ENCODE peak calls at places on chromosomes 6 and 20, in five cellular contexts. One of them, this sample, is unnamed.

GRCh38 chr6:134074151-134074712 is 21.8 kb upstream of the SLC2A12 start:
- DNase-seq in mammary epithelial cell: no peak
- DNase-seq in neural progenitor cell: peak
- DNase-seq in astrocyte: no peak
- DNase-seq in GM23338: peak
- DNase-seq in this sample: no peak

GRCh38 chr6:33391278-33392167 is at the start of gene KIFC1:
- DNase-seq in mammary epithelial cell: peak
- DNase-seq in neural progenitor cell: peak
- DNase-seq in astrocyte: peak
- DNase-seq in GM23338: peak
- DNase-seq in this sample: peak

GRCh38 chr6:157800420-157801237 is 22.4 kb upstream of the SNX9 start:
- DNase-seq in mammary epithelial cell: peak
- DNase-seq in neural progenitor cell: no peak
- DNase-seq in astrocyte: peak
- DNase-seq in GM23338: no peak
- DNase-seq in this sample: no peak

GRCh38 chr6:32178547-32179440 is 589 bp downstream of the RNF5 start:
- DNase-seq in mammary epithelial cell: no peak
- DNase-seq in neural progenitor cell: no peak
- DNase-seq in astrocyte: no peak
- DNase-seq in GM23338: peak
- DNase-seq in this sample: no peak

GRCh38 chr6:353642-354614 is 37.6 kb upstream of the IRF4 start:
- DNase-seq in mammary epithelial cell: no peak
- DNase-seq in neural progenitor cell: no peak
- DNase-seq in astrocyte: no peak
- DNase-seq in GM23338: no peak
- DNase-seq in this sample: no peak

GRCh38 chr6:83152913-83153312 is 40.2 kb downstream of the PGM3 start:
- DNase-seq in mammary epithelial cell: no peak
- DNase-seq in neural progenitor cell: no peak
- DNase-seq in astrocyte: no peak
- DNase-seq in GM23338: no peak
- DNase-seq in this sample: no peak

GRCh38 chr6:109299695-109300564 is 82.3 kb downstream of the CD164 start:
- DNase-seq in mammary epithelial cell: no peak
- DNase-seq in neural progenitor cell: no peak
- DNase-seq in astrocyte: no peak
- DNase-seq in GM23338: no peak
- DNase-seq in this sample: no peak

GRCh38 chr6:15905488-15906392 is 223.1 kb upstream of the MYLIP start:
- DNase-seq in mammary epithelial cell: no peak
- DNase-seq in neural progenitor cell: no peak
- DNase-seq in astrocyte: no peak
- DNase-seq in GM23338: no peak
- DNase-seq in this sample: no peak

GRCh38 chr6:160309718-160310117 is 38.5 kb upstream of the SLC22A3 start:
- DNase-seq in mammary epithelial cell: no peak
- DNase-seq in neural progenitor cell: no peak
- DNase-seq in astrocyte: no peak
- DNase-seq in GM23338: no peak
- DNase-seq in this sample: no peak

GRCh38 chr6:153074761-153075160 is 56.3 kb downstream of the RGS17 start:
- DNase-seq in mammary epithelial cell: no peak
- DNase-seq in neural progenitor cell: no peak
- DNase-seq in astrocyte: no peak
- DNase-seq in GM23338: no peak
- DNase-seq in this sample: no peak

GRCh38 chr20:62245911-62246280 is 7.6 kb downstream of the OSBPL2 start:
- DNase-seq in mammary epithelial cell: no peak
- DNase-seq in neural progenitor cell: no peak
- DNase-seq in astrocyte: no peak
- DNase-seq in GM23338: no peak
- DNase-seq in this sample: no peak

GRCh38 chr6:163715846-163716245 is 301.3 kb downstream of the QKI start:
- DNase-seq in mammary epithelial cell: no peak
- DNase-seq in neural progenitor cell: no peak
- DNase-seq in astrocyte: no peak
- DNase-seq in GM23338: no peak
- DNase-seq in this sample: no peak

GRCh38 chr6:111871207-111871606 is 2.0 kb downstream of the FYN start:
- DNase-seq in mammary epithelial cell: no peak
- DNase-seq in neural progenitor cell: no peak
- DNase-seq in astrocyte: no peak
- DNase-seq in GM23338: no peak
- DNase-seq in this sample: no peak

GRCh38 chr20:6780414-6780813 is 12.9 kb downstream of the BMP2 start:
- DNase-seq in mammary epithelial cell: no peak
- DNase-seq in neural progenitor cell: no peak
- DNase-seq in astrocyte: no peak
- DNase-seq in GM23338: no peak
- DNase-seq in this sample: no peak

GRCh38 chr6:118812972-118813371 is 81.0 kb upstream of the ASF1A start:
- DNase-seq in mammary epithelial cell: peak
- DNase-seq in neural progenitor cell: no peak
- DNase-seq in astrocyte: peak
- DNase-seq in GM23338: no peak
- DNase-seq in this sample: no peak

DNA sequence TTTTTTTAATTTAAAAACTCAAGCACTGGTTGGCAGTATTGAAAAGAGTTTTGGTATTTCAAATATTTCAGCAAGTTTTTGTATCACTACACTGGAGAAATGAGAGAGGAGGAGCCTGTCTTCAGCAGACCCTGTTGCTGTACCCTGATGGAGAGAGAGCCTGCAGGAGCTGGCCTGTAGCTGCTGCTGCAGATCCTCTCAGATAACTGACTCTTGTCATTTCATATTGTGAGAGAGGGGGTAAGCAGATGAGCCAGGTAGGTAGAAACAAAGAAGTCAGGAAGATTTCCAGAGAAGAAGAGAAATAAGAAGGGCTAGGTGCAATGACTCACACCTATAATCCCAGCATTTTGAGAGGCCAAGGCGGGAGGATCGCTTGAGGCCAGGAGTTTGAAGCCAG is 64.1 kb upstream of the TBC1D7 start:
- DNase-seq in mammary epithelial cell: no peak
- DNase-seq in neural progenitor cell: no peak
- DNase-seq in astrocyte: no peak
- DNase-seq in GM23338: no peak
- DNase-seq in this sample: no peak
- TF ChIP-seq EZH2 in mammary epithelial cell: no peak
- TF ChIP-seq EZH2 in neural progenitor cell: no peak
- TF ChIP-seq EZH2 in astrocyte: no peak
- TF ChIP-seq EZH2 in GM23338: no peak
- TF ChIP-seq EZH2 in this sample: no peak

DNA sequence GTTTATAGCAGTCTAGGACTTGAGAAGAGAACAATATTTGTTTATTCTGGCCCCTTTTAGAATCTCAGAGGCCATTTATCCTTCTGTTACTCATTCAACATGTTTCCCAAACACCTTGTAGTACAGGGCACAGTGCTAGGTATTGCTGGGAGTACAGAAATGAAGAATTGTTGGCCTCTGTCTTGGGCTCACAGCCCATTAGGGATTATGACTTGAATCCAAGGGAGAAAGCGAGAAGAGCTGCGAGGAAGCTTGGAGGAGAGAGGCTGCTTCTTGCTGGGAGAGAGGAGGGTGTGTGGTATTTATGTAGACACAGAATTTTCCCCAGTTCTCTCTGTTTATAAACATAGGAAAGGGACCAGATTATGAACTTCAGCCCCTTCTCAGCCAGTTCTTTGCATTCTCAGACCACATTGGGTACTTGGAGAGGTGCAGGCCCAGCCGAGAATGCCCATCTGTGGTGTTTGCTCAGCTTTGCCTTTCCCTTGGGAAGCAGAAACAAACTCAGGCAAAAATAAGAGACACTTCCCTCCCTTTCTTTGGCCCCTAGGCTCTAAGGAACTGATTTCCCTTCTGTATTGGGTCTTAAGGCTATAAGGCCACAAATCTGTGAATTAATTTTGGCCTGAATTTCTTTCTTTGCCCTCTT is 17.9 kb downstream of the CHMP4B start:
- DNase-seq in mammary epithelial cell: no peak
- DNase-seq in neural progenitor cell: no peak
- DNase-seq in astrocyte: no peak
- DNase-seq in GM23338: no peak
- DNase-seq in this sample: no peak
- H3K27ac ChIP-seq in mammary epithelial cell: no peak
- H3K27ac ChIP-seq in neural progenitor cell: no peak
- H3K27ac ChIP-seq in astrocyte: no peak
- H3K27ac ChIP-seq in GM23338: peak
- H3K27ac ChIP-seq in this sample: peak

DNA sequence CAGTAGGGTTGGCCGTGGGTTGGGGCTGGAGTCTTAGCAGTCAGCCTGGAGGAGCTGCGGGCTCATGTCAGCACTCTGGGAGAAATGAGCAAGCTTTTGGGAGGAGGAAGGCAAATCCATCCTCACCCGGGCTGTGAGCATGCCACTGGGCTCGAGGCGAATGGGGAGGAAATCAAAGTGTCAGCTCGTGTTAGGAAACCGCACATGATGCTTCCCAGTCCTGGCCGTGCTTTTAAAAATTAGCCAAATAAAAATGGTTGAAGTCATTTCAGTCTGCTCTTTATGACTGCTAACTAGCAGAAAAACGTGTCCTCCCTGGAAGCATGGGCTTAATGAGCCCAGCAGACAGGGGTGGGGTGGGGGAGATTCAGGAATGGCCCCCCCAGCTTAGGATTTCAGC is 98.0 kb downstream of the NFATC2 start:
- DNase-seq in mammary epithelial cell: no peak
- DNase-seq in neural progenitor cell: no peak
- DNase-seq in astrocyte: no peak
- DNase-seq in GM23338: no peak
- DNase-seq in this sample: no peak
- H3K4me3 ChIP-seq in mammary epithelial cell: no peak
- H3K4me3 ChIP-seq in neural progenitor cell: no peak
- H3K4me3 ChIP-seq in astrocyte: no peak
- H3K4me3 ChIP-seq in GM23338: no peak
- H3K4me3 ChIP-seq in this sample: no peak

DNA sequence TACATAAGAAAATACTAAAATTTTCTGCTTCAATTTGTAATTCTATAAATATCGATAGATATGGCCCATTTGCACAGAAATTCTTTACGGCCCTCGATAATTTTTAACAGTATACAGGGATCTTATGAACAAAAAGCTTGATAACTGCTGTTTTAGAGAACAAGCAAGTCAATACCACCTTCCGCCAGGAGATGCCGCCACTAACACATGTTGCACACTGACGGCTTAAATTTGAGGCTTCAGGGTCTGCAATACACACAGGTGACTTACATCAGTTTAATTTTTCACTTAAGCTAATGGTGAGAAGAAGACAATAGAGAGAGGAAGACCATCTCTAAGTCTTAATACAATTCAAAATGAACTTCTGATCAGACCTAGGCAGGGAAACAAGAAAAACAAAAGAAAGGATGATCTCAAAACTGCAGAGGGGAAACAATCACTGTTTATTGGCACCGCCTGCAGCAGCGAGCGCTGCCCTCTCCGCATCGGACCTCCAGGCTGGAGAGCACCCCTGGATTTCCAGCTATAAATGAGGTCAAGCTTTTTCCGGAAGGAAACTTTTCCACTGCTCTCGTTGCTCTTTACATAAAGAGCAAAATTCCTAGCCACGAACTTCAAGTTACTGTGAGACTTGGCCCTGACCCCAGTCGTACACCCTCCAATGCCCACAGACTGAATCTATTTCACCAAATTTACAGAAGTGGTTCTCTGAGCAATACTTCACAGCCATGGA is 53.9 kb downstream of the OTOR start:
- DNase-seq in mammary epithelial cell: peak
- DNase-seq in neural progenitor cell: peak
- DNase-seq in astrocyte: peak
- DNase-seq in GM23338: peak
- DNase-seq in this sample: peak
- TF ChIP-seq EZH2 in mammary epithelial cell: no peak
- TF ChIP-seq EZH2 in neural progenitor cell: no peak
- TF ChIP-seq EZH2 in astrocyte: no peak
- TF ChIP-seq EZH2 in GM23338: no peak
- TF ChIP-seq EZH2 in this sample: no peak

GRCh38 chr6:11209941-11210340 is 22.5 kb downstream of the NEDD9 start:
- DNase-seq in mammary epithelial cell: peak
- DNase-seq in neural progenitor cell: no peak
- DNase-seq in astrocyte: peak
- DNase-seq in GM23338: peak
- DNase-seq in this sample: peak

GRCh38 chr6:11209369-11209768 is 23.1 kb downstream of the NEDD9 start:
- DNase-seq in mammary epithelial cell: no peak
- DNase-seq in neural progenitor cell: no peak
- DNase-seq in astrocyte: no peak
- DNase-seq in GM23338: peak
- DNase-seq in this sample: no peak

GRCh38 chr6:11211235-11211634 is 21.2 kb downstream of the NEDD9 start:
- DNase-seq in mammary epithelial cell: no peak
- DNase-seq in neural progenitor cell: no peak
- DNase-seq in astrocyte: peak
- DNase-seq in GM23338: no peak
- DNase-seq in this sample: no peak

GRCh38 chr6:11212625-11213024 is 19.8 kb downstream of the NEDD9 start:
- DNase-seq in mammary epithelial cell: peak
- DNase-seq in neural progenitor cell: no peak
- DNase-seq in astrocyte: peak
- DNase-seq in GM23338: no peak
- DNase-seq in this sample: no peak

DNA sequence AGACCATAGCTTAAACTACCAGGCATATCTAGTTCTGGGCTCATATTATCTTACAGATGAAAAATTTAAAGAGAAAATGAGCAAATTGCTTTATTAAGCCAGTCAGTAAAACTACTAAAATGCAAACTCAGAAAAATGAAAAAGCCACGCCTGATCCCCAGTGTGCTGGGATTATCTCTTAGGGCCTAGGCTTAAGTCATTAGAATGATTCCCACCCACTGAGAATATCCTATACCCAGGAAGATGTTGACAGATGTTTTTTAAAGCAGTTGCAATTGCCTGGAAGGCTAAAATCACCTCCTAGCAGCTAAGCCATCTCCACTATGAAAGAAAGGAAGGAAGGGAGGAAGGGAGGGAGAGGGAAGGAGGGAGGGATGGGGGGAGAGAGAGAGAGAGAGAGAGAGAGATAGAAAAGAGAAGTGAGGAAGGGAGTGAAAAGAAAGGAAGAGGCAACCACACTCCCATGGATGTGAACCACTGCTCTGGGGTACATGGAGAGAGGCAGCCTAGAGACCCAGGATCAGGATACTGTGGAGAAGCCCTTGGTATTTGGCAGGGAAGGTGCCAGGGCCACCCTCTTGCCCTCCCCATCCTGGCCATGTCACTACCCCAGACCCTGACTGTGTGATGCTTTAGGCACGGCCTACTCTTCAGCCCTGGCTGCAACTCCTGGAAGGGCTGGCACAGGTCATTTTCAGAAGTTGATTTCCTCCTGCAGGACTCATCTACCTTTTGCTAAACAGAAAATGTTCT is 21.9 kb downstream of the NEDD9 start:
- DNase-seq in mammary epithelial cell: no peak
- DNase-seq in neural progenitor cell: peak
- DNase-seq in astrocyte: no peak
- DNase-seq in GM23338: no peak
- DNase-seq in this sample: peak
- H3K27ac ChIP-seq in mammary epithelial cell: peak
- H3K27ac ChIP-seq in neural progenitor cell: peak
- H3K27ac ChIP-seq in astrocyte: peak
- H3K27ac ChIP-seq in GM23338: peak
- H3K27ac ChIP-seq in this sample: peak

GRCh38 chr6:14118444-14118843 is 872 bp downstream of the CD83 start:
- DNase-seq in mammary epithelial cell: no peak
- DNase-seq in neural progenitor cell: no peak
- DNase-seq in astrocyte: no peak
- DNase-seq in GM23338: no peak
- DNase-seq in this sample: no peak
- H3K4me3 ChIP-seq in mammary epithelial cell: no peak
- H3K4me3 ChIP-seq in neural progenitor cell: no peak
- H3K4me3 ChIP-seq in astrocyte: no peak
- H3K4me3 ChIP-seq in GM23338: peak
- H3K4me3 ChIP-seq in this sample: peak